ENCODE peak calls at places on chromosome 16, in four cellular contexts. One of them, this sample, is unnamed.

GRCh38 chr16:89624775-89625761 is 11.6 kb downstream of the DPEP1 start:
- DNase-seq in foreskin fibroblast: no peak
- DNase-seq in CD4-positive, alpha-beta memory T cell: no peak
- DNase-seq in colonic mucosa: no peak
- DNase-seq in this sample: no peak

GRCh38 chr16:10616395-10616743 is 36.0 kb upstream of the EMP2 start:
- DNase-seq in foreskin fibroblast: no peak
- DNase-seq in colonic mucosa: no peak
- DNase-seq in CD4-positive, alpha-beta memory T cell: no peak
- DNase-seq in this sample: no peak

GRCh38 chr16:8861563-8862308 is 7.1 kb downstream of the CARHSP1 start:
- DNase-seq in CD4-positive, alpha-beta memory T cell: no peak
- DNase-seq in colonic mucosa: no peak
- DNase-seq in foreskin fibroblast: peak
- DNase-seq in this sample: no peak

GRCh38 chr16:12499032-12499735 is 304.5 kb downstream of the CPPED1 start:
- DNase-seq in colonic mucosa: no peak
- DNase-seq in CD4-positive, alpha-beta memory T cell: no peak
- DNase-seq in foreskin fibroblast: no peak
- DNase-seq in this sample: no peak

GRCh38 chr16:3971261-3971660 is 90.7 kb upstream of the CREBBP start:
- DNase-seq in foreskin fibroblast: peak
- DNase-seq in CD4-positive, alpha-beta memory T cell: no peak
- DNase-seq in colonic mucosa: no peak
- DNase-seq in this sample: no peak

GRCh38 chr16:88596477-88596876 is 26.3 kb downstream of the ZC3H18 start:
- DNase-seq in CD4-positive, alpha-beta memory T cell: no peak
- DNase-seq in colonic mucosa: no peak
- DNase-seq in foreskin fibroblast: no peak
- DNase-seq in this sample: no peak

GRCh38 chr16:17446661-17447060 is 24.1 kb downstream of the XYLT1 start:
- DNase-seq in CD4-positive, alpha-beta memory T cell: no peak
- DNase-seq in foreskin fibroblast: no peak
- DNase-seq in colonic mucosa: no peak
- DNase-seq in this sample: no peak

GRCh38 chr16:7601100-7601499 is 268.5 kb downstream of the RBFOX1 start:
- DNase-seq in foreskin fibroblast: no peak
- DNase-seq in colonic mucosa: no peak
- DNase-seq in CD4-positive, alpha-beta memory T cell: no peak
- DNase-seq in this sample: no peak

GRCh38 chr16:19419691-19420060 is 2.0 kb downstream of the TMC5 start:
- DNase-seq in colonic mucosa: no peak
- DNase-seq in foreskin fibroblast: no peak
- DNase-seq in CD4-positive, alpha-beta memory T cell: no peak
- DNase-seq in this sample: no peak

GRCh38 chr16:28580726-28581315 is 16.0 kb downstream of the SULT1A2 start:
- DNase-seq in colonic mucosa: no peak
- DNase-seq in foreskin fibroblast: no peak
- DNase-seq in CD4-positive, alpha-beta memory T cell: no peak
- DNase-seq in this sample: no peak

GRCh38 chr16:11034005-11034404 is 89.6 kb downstream of the CLEC16A start:
- DNase-seq in CD4-positive, alpha-beta memory T cell: no peak
- DNase-seq in colonic mucosa: no peak
- DNase-seq in foreskin fibroblast: peak
- DNase-seq in this sample: no peak

GRCh38 chr16:69243479-69243878 is 56.5 kb downstream of the SNTB2 start:
- DNase-seq in foreskin fibroblast: peak
- DNase-seq in colonic mucosa: no peak
- DNase-seq in CD4-positive, alpha-beta memory T cell: no peak
- DNase-seq in this sample: no peak

GRCh38 chr16:66524601-66525164 is 25.2 kb downstream of the TK2 start:
- DNase-seq in colonic mucosa: peak
- DNase-seq in CD4-positive, alpha-beta memory T cell: no peak
- DNase-seq in foreskin fibroblast: no peak
- DNase-seq in this sample: peak

GRCh38 chr16:50596762-50597450 is 48.7 kb downstream of the NKD1 start:
- DNase-seq in colonic mucosa: no peak
- DNase-seq in foreskin fibroblast: no peak
- DNase-seq in CD4-positive, alpha-beta memory T cell: no peak
- DNase-seq in this sample: no peak

GRCh38 chr16:84511821-84512220 is 7.4 kb upstream of the MEAK7 start:
- DNase-seq in colonic mucosa: no peak
- DNase-seq in foreskin fibroblast: no peak
- DNase-seq in CD4-positive, alpha-beta memory T cell: no peak
- DNase-seq in this sample: no peak

GRCh38 chr16:49336581-49336980 is 37.0 kb upstream of the C16orf78 start:
- DNase-seq in CD4-positive, alpha-beta memory T cell: no peak
- DNase-seq in foreskin fibroblast: no peak
- DNase-seq in colonic mucosa: no peak
- DNase-seq in this sample: no peak

GRCh38 chr16:28100810-28101532 is 37.5 kb upstream of the GSG1L start:
- DNase-seq in CD4-positive, alpha-beta memory T cell: no peak
- DNase-seq in colonic mucosa: no peak
- DNase-seq in foreskin fibroblast: no peak
- DNase-seq in this sample: no peak

GRCh38 chr16:80029706-80030481 is 429.4 kb upstream of the MAF start:
- DNase-seq in foreskin fibroblast: no peak
- DNase-seq in colonic mucosa: no peak
- DNase-seq in CD4-positive, alpha-beta memory T cell: no peak
- DNase-seq in this sample: no peak

GRCh38 chr16:13316008-13316407 is 414.6 kb downstream of the SHISA9 start:
- DNase-seq in foreskin fibroblast: peak
- DNase-seq in colonic mucosa: no peak
- DNase-seq in CD4-positive, alpha-beta memory T cell: no peak
- DNase-seq in this sample: no peak

GRCh38 chr16:85593503-85594195 is 19.5 kb upstream of the GSE1 start:
- DNase-seq in foreskin fibroblast: no peak
- DNase-seq in CD4-positive, alpha-beta memory T cell: no peak
- DNase-seq in colonic mucosa: no peak
- DNase-seq in this sample: no peak

GRCh38 chr16:799948-800833 is at the start of gene GNG13:
- DNase-seq in CD4-positive, alpha-beta memory T cell: no peak
- DNase-seq in colonic mucosa: no peak
- DNase-seq in foreskin fibroblast: peak
- DNase-seq in this sample: no peak

GRCh38 chr16:799111-799947 is 1.2 kb downstream of the GNG13 start:
- DNase-seq in CD4-positive, alpha-beta memory T cell: no peak
- DNase-seq in colonic mucosa: no peak
- DNase-seq in foreskin fibroblast: no peak
- DNase-seq in this sample: no peak

GRCh38 chr16:801584-802363 is 1.2 kb upstream of the GNG13 start:
- DNase-seq in CD4-positive, alpha-beta memory T cell: no peak
- DNase-seq in foreskin fibroblast: no peak
- DNase-seq in colonic mucosa: no peak
- DNase-seq in this sample: no peak

GRCh38 chr16:802461-802860 is 1.9 kb upstream of the GNG13 start:
- DNase-seq in colonic mucosa: no peak
- DNase-seq in CD4-positive, alpha-beta memory T cell: no peak
- DNase-seq in foreskin fibroblast: no peak
- DNase-seq in this sample: no peak

DNA sequence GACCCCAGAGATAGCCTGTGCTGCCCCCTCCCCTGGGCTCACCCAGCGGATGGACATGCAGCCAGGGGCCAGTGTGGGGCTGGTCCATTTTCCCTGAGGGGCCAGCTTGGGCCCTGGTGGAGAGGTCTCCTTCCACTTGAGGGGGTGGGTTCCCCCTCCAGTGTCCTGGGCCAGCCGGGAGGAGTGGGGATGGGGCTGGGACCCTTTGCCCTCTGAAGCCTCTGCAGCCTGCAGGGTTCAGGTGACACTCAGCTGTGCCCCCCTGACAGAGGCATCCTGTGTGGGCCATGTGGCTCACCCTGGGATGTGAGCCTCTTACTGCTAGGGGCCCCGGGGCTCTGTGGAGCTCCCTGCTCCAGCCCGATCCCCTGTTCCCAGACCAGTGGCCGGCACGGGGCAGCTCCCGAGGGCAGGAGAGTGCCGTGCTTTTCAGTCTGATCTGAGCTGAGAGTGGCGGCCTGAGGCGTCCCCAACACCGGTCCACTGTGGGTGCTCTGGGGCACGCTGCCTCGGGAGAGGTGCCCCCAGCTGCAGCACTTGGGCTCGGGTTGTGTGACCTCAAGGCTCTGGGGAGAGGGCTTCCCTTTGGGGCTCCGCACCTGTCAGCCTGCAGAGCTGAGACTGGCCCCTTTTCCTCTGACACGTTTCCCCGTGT is 427 bp upstream of the GNG13 start:
- DNase-seq in CD4-positive, alpha-beta memory T cell: no peak
- DNase-seq in colonic mucosa: no peak
- DNase-seq in foreskin fibroblast: no peak
- DNase-seq in this sample: no peak
- H3K4me3 ChIP-seq in CD4-positive, alpha-beta memory T cell: no peak
- H3K4me3 ChIP-seq in colonic mucosa: no peak
- H3K4me3 ChIP-seq in foreskin fibroblast: no peak
- H3K4me3 ChIP-seq in this sample: no peak

GRCh38 chr16:78703951-78704350 is 604.5 kb downstream of the WWOX start:
- DNase-seq in CD4-positive, alpha-beta memory T cell: no peak
- DNase-seq in colonic mucosa: no peak
- DNase-seq in foreskin fibroblast: peak
- DNase-seq in this sample: no peak

GRCh38 chr16:78709137-78709871 is 609.9 kb downstream of the WWOX start:
- DNase-seq in CD4-positive, alpha-beta memory T cell: no peak
- DNase-seq in colonic mucosa: no peak
- DNase-seq in foreskin fibroblast: no peak
- DNase-seq in this sample: no peak

GRCh38 chr16:78704421-78704820 is 605.0 kb downstream of the WWOX start:
- DNase-seq in foreskin fibroblast: peak
- DNase-seq in CD4-positive, alpha-beta memory T cell: no peak
- DNase-seq in colonic mucosa: no peak
- DNase-seq in this sample: no peak

GRCh38 chr16:78706637-78707036 is 607.2 kb downstream of the WWOX start:
- DNase-seq in colonic mucosa: no peak
- DNase-seq in foreskin fibroblast: no peak
- DNase-seq in CD4-positive, alpha-beta memory T cell: no peak
- DNase-seq in this sample: no peak

GRCh38 chr16:78705694-78706093 is 606.2 kb downstream of the WWOX start:
- DNase-seq in colonic mucosa: no peak
- DNase-seq in foreskin fibroblast: peak
- DNase-seq in CD4-positive, alpha-beta memory T cell: peak
- DNase-seq in this sample: peak
- H3K4me3 ChIP-seq in colonic mucosa: no peak
- H3K4me3 ChIP-seq in foreskin fibroblast: no peak
- H3K4me3 ChIP-seq in CD4-positive, alpha-beta memory T cell: no peak
- H3K4me3 ChIP-seq in this sample: no peak

GRCh38 chr16:58127634-58128033 is 1.5 kb downstream of the CFAP20 start:
- DNase-seq in foreskin fibroblast: peak
- DNase-seq in CD4-positive, alpha-beta memory T cell: no peak
- DNase-seq in colonic mucosa: no peak
- DNase-seq in this sample: peak
- H3K4me3 ChIP-seq in foreskin fibroblast: peak
- H3K4me3 ChIP-seq in CD4-positive, alpha-beta memory T cell: no peak
- H3K4me3 ChIP-seq in colonic mucosa: peak
- H3K4me3 ChIP-seq in this sample: peak

DNA sequence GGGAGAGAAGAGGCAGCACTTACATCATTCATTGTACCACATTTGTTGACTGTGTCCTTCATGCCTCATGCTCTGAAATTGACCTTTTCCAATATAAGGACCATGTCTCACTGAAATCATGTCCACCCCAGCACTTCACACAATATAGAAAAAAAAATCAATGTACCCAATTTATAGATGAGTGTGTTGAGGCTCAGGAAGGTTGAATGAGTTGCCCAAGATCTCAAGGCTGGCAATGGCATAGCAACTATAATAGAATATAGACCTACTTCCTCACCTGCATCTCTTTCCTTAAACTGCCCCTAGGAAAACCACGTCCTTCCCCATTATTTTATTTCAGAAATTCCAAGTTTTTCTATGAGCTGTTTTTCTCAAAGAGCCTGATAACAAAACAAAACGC is 912 bp upstream of the VAT1L start:
- DNase-seq in colonic mucosa: no peak
- DNase-seq in foreskin fibroblast: no peak
- DNase-seq in CD4-positive, alpha-beta memory T cell: no peak
- DNase-seq in this sample: no peak
- H3K4me3 ChIP-seq in colonic mucosa: no peak
- H3K4me3 ChIP-seq in foreskin fibroblast: no peak
- H3K4me3 ChIP-seq in CD4-positive, alpha-beta memory T cell: no peak
- H3K4me3 ChIP-seq in this sample: no peak